ENCODE peak calls at places on chromosomes 13 and 19, in five cellular contexts. Q is GM04504, V is hepatic stellate cell, J is Calu3, F is adipocyte. L is an unnamed sample.
A peak's percentile ranks its signal among the peaks of the same experiment; 100 is the strongest.

GRCh38 chr13:74203576-74203975 is 69.4 kb upstream of the KLF12 start:
- DNase-seq in V (no peak), F (peak; percentile 88), Q (no peak), J (no peak), L (no peak)

GRCh38 chr19:46715620-46716012 is 1.3 kb downstream of the PRKD2 start:
- DNase-seq in Q (no peak), J (no peak), V (no peak), F (no peak), L (no peak)

GRCh38 chr13:40210865-40211585 is 455.4 kb downstream of the FOXO1 start:
- DNase-seq in Q (no peak), V (no peak), F (no peak), J (no peak), L (no peak)

GRCh38 chr19:35518313-35518712 is 4.9 kb upstream of the DMKN start:
- DNase-seq in J (no peak), F (peak; percentile 92), Q (peak; percentile 89), V (peak; percentile 94), L (peak; percentile 83)

GRCh38 chr19:1465191-1466016 is 13.6 kb downstream of the C19orf25 start:
- DNase-seq in Q (no peak), V (peak; percentile 86), J (no peak), F (no peak), L (no peak)

GRCh38 chr19:27890206-27890605 is 1322.7 kb downstream of the UQCRFS1 start:
- DNase-seq in Q (no peak), V (no peak), F (no peak), J (no peak), L (no peak)

GRCh38 chr13:32624441-32624840 is 38.2 kb downstream of the PDS5B start:
- DNase-seq in Q (no peak), V (peak; percentile 41), J (no peak), F (peak; percentile 42), L (no peak)

GRCh38 chr13:23903906-23904280 is 6.6 kb upstream of the C1QTNF9B start:
- DNase-seq in V (no peak), Q (no peak), F (no peak), J (no peak), L (no peak)

GRCh38 chr13:91546865-91547264 is 148.4 kb downstream of the GPC5 start:
- DNase-seq in Q (no peak), J (no peak), F (no peak), V (no peak), L (no peak)

GRCh38 chr13:81275666-81276258 is 934.8 kb upstream of the SPRY2 start:
- DNase-seq in Q (no peak), J (no peak), V (no peak), F (no peak), L (no peak)

GRCh38 chr19:524062-524674 is 7.4 kb upstream of the CDC34 start:
- DNase-seq in F (no peak), V (peak; percentile 83), Q (no peak), J (no peak), L (no peak)

GRCh38 chr19:18999896-19000620 is 33.3 kb downstream of the SUGP2 start:
- DNase-seq in F (no peak), J (peak; percentile 7), V (peak; percentile 34), Q (no peak), L (no peak)

GRCh38 chr13:46654956-46655726 is 102.2 kb downstream of the LRCH1 start:
- DNase-seq in V (no peak), J (no peak), Q (no peak), F (peak; percentile 54), L (no peak)

GRCh38 chr19:32313866-32314265 is 31.5 kb upstream of the ZNF507 start:
- DNase-seq in V (no peak), Q (no peak), F (no peak), J (no peak), L (no peak)

GRCh38 chr19:16394111-16394510 is 69.5 kb downstream of the KLF2 start:
- DNase-seq in V (no peak), J (no peak), F (no peak), Q (no peak), L (no peak)

GRCh38 chr13:97844151-97844550 is 109.3 kb upstream of the IPO5 start:
- DNase-seq in Q (no peak), F (no peak), J (no peak), V (no peak), L (no peak)

GRCh38 chr13:40933508-40933907 is 85.6 kb downstream of the ELF1 start:
- DNase-seq in Q (no peak), V (no peak), F (no peak), J (no peak), L (no peak)

GRCh38 chr13:26590951-26591350 is 33.5 kb downstream of the WASF3 start:
- DNase-seq in Q (no peak), F (no peak), V (no peak), J (no peak), L (no peak)

GRCh38 chr13:113149711-113150544 is 8.5 kb upstream of the PROZ start:
- DNase-seq in J (no peak), F (no peak), V (no peak), Q (no peak), L (no peak)

GRCh38 chr13:25727776-25728175 is 324.0 kb downstream of the SHISA2 start:
- DNase-seq in Q (no peak), V (no peak), J (no peak), F (no peak), L (no peak)

GRCh38 chr19:3995619-3996018 is 10.4 kb upstream of the EEF2 start:
- DNase-seq in F (no peak), Q (no peak), V (no peak), J (no peak), L (no peak)

GRCh38 chr13:40193290-40194203 is 472.9 kb downstream of the FOXO1 start:
- DNase-seq in Q (no peak), J (no peak), V (no peak), F (no peak), L (no peak)

L was measured in non-pigmented ciliary epithelial cell.